ENCODE peak calls at places on chromosome 16, in ten cellular contexts. V is uterus, B is adrenal gland, F is gastrocnemius medialis, L is ovary, J is A549, H is heart left ventricle, Q is HCT116, E is endothelial cell of umbilical vein, A is esophagus squamous epithelium. S is an unnamed sample. For H3K4me1, the result is how much of the 10 kb centered on the place peaks cover.

GRCh38 chr16:1839554-1839953 is 12.5 kb downstream of the FAHD1 start:
- DNase-seq in F (no peak), E (no peak), V (no peak), A (no peak), L (no peak), B (no peak), J (no peak), Q (no peak), H (no peak), S (no peak)

GRCh38 chr16:51243836-51244483 is 92.9 kb upstream of the SALL1 start:
- DNase-seq in F (no peak), V (peak), A (no peak), B (no peak), J (peak), H (no peak), L (peak), Q (no peak), E (no peak), S (no peak)

GRCh38 chr16:15539197-15539596 is 103.8 kb downstream of the MARF1 start:
- DNase-seq in L (no peak), V (no peak), J (no peak), A (no peak), H (no peak), F (no peak), E (no peak), B (no peak), Q (peak), S (no peak)

GRCh38 chr16:11597268-11597690 is 10.6 kb upstream of the LITAF start:
- DNase-seq in F (no peak), J (peak), V (no peak), B (peak), E (no peak), H (no peak), A (no peak), L (no peak), Q (no peak), S (no peak)

GRCh38 chr16:56190903-56191806 is at the start of gene GNAO1:
- DNase-seq in F (peak), H (peak), V (peak), L (peak), E (peak), J (peak), B (peak), A (no peak), Q (no peak), S (peak)

GRCh38 chr16:46845952-46846351 is 15.0 kb upstream of the C16orf87 start:
- DNase-seq in V (no peak), E (no peak), A (no peak), F (no peak), Q (no peak), J (no peak), L (no peak), B (no peak), H (no peak), S (no peak)

GRCh38 chr16:12079411-12079965 is 103.0 kb downstream of the SNX29 start:
- DNase-seq in J (no peak), V (no peak), H (no peak), E (no peak), L (no peak), F (no peak), Q (no peak), B (no peak), A (no peak), S (no peak)

GRCh38 chr16:82945420-82946096 is 318.8 kb downstream of the CDH13 start:
- DNase-seq in A (no peak), L (no peak), V (no peak), E (peak), J (no peak), Q (no peak), H (no peak), F (no peak), B (no peak), S (no peak)

GRCh38 chr16:88732961-88733294 is 26.6 kb downstream of the CTU2 start:
- DNase-seq in F (no peak), V (no peak), B (no peak), Q (no peak), A (no peak), H (no peak), L (no peak), J (no peak), E (no peak), S (no peak)

DNA sequence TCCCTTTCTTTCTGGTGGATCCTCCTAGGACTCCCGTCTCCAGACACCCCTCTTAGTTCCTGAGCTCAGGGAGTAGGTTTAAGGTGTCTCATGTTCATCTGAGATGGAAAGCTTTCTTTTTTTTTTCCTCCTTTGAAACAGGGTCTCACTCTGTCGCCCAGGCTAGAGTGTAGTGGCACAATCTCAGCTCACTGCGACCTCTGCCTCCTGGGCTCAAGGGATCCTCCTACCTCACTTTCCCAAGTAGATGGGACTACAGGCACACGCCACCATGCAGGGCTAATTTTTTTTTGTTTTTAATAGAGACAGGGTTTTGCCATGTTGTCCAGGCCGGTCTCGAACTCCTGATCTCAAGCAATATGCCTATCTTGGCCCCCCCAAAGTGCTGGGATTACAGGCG is 3.6 kb upstream of the GSE1 start:
- DNase-seq in B (no peak), E (no peak), J (no peak), F (no peak), L (no peak), H (no peak), V (no peak), A (no peak), Q (no peak), S (no peak)
- H3K4me3 ChIP-seq in B (no peak), E (no peak), J (no peak), F (no peak), L (no peak), H (no peak), V (no peak), A (no peak), Q (no peak), S (no peak)

GRCh38 chr16:81617021-81617346 is 162.1 kb upstream of the PLCG2 start:
- DNase-seq in H (no peak), E (no peak), B (no peak), V (no peak), A (no peak), J (no peak), L (no peak), F (no peak), Q (no peak), S (no peak)
- TF ChIP-seq POLR2A in H (no peak), E (no peak), B (no peak), V (no peak), A (no peak), J (no peak), L (no peak), F (no peak), Q (no peak), S (no peak)

DNA sequence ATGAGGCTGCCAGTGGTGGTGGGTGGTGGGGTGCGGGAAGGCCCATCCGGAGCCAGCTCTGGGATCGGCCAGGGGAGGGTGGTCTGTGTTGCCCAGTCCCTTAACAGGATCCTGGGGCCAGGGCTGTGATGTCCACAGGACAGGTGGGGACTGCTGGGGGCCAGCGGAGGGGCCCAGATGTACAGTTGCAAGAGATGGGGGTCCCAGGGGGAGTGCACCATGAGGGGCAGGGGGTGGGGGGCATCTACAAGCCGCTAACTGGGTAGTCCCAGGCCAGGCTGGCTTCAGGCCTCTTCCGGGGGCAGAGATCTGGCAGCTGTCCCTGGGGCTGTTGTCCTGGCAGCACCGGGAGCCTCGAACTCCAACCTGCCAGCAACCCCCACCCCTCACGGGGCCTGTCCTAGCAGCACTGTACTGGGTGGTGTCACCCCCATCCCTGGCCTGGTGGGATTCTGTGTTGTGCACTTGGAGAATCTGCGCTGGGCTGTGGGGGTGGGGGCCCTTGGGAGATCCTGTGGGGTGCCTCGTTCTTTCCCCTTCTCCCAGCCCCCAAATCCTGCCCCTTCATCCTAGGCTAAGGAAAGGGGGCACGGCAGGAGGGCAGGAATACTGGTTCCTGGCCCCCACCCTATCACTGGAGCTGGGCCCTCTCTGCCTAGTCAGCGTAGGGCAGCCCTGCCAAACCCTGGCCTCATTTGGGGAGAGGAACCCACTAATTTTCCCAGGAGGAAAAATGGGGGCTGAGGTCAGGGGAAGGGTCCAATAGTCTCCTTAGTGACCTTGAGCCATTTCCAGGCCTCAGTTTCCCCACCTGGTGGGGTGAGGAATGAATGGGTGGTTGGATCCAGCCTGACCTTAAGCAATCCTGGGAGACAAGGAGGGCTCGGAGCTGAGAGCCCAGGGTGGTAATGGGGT is 1.4 kb downstream of the MTSS2 start:
- DNase-seq in A (no peak), E (no peak), B (no peak), V (no peak), H (peak), Q (no peak), F (no peak), L (no peak), J (no peak), S (no peak)
- H3K4me1 ChIP-seq in A (half or more), E (under half), B (half or more), V (under half), H (under half), Q (under half), F (half or more), L (half or more), J (half or more), S (under half)

DNA sequence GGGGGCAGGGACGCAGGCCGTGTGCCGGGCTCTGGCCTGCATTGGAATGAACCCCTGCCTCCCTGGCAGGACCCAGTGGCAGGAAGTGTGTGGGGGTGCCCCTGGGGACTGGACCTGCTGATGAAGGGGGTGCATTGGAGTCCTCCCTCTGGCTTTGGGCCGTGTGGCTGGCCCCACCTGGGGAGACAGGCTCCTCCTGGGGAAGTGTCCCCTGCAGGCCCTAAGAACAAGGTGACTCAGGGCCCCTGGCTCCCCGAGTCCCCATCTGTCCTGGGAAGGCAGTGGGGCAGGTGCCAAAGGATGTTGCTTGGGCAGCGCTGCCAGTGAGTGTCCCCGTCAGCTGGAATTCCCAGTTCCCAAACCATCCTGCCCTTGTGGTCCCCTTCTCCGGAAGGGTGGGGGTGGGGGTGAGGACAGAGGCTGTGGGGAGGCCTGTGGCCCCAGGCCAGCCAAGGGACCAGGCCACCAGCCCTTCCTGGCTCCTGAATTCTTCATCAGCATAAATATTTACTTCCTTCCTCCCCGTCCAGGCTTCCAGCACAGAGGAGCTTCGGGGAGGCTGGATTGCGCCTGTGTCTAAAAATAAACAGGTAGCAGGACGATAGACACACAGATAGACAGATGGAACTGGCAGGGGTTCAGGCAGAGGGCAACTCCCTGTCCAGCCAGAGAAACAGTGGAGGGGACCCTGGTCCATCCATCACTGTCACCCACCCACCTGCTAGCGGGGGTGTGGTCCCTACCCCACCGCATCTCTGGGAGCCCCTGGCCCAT is 12.9 kb downstream of the GLIS2 start:
- DNase-seq in H (peak), B (peak), J (no peak), E (no peak), A (no peak), F (no peak), V (peak), L (no peak), Q (no peak), S (no peak)
- H3K4me3 ChIP-seq in H (peak), B (no peak), J (no peak), E (no peak), A (no peak), F (peak), V (peak), L (peak), Q (no peak), S (peak)

GRCh38 chr16:68369697-68370096 is 58.9 kb downstream of the PRMT7 start:
- DNase-seq in F (no peak), H (no peak), B (no peak), A (no peak), J (no peak), Q (no peak), L (no peak), E (no peak), V (no peak), S (no peak)
- TF ChIP-seq POLR2A in F (no peak), H (no peak), B (no peak), A (no peak), J (no peak), Q (no peak), L (no peak), E (no peak), V (no peak), S (no peak)

DNA sequence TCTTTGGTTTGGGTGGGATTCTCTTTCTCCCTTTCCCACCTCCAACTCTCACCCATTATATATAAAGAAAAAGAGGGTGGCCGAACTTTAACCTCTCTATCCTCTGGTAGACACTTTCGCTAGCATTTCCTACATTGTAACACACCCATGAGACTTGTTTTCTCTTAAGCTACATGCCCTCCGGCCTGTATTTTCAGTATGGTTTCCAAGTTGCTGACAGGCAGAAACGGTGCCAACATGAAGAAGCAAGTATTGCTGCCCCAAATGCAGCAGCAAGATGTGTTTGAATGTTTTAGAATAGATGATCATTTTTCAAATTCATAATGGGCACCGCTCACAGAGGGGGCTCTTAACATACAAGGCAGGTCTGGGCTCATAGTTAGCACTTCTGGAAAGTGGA is 18.7 kb upstream of the CYB5B start:
- DNase-seq in Q (no peak), V (no peak), H (no peak), B (no peak), A (no peak), J (no peak), E (peak), L (no peak), F (no peak), S (no peak)
- H3K4me1 ChIP-seq in Q (half or more), V (under half), H (under half), B (half or more), A (half or more), J (half or more), E (under half), L (under half), F (under half), S (under half)

DNA sequence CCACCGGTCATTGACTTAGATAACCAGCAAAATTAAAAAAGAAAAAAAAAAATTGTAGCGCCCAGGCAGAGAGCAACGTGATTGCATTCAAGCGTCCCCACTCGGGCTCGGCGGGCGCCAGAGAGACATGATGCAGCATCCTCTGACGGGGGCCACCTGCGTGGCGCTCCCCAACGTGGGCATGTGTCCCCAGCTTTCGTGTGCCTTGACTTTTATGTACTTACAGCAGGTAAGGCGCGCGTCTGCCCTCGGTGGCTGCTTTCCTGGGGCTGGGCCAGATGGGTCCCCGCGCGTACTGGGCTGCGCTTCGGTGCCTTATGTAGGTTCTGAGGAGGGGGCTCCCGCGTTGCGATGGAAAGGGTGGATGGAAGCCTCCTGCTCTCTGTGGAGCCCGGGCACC is 28.4 kb upstream of the RBFOX1 start:
- DNase-seq in H (peak), Q (no peak), E (no peak), J (no peak), V (no peak), F (no peak), L (no peak), A (no peak), B (no peak), S (no peak)
- H3K4me3 ChIP-seq in H (peak), Q (no peak), E (no peak), J (no peak), V (no peak), F (peak), L (no peak), A (no peak), B (no peak), S (no peak)

GRCh38 chr16:48614759-48615158 is 4.8 kb upstream of the N4BP1 start:
- DNase-seq in E (no peak), A (no peak), L (no peak), J (no peak), H (no peak), F (no peak), V (no peak), Q (no peak), B (no peak), S (no peak)

GRCh38 chr16:48616571-48616970 is 6.6 kb upstream of the N4BP1 start:
- DNase-seq in V (no peak), E (no peak), H (no peak), F (no peak), L (no peak), B (no peak), Q (no peak), A (no peak), J (no peak), S (no peak)

GRCh38 chr16:48612621-48613020 is 2.6 kb upstream of the N4BP1 start:
- DNase-seq in E (no peak), H (no peak), A (no peak), V (no peak), L (no peak), J (no peak), Q (no peak), B (no peak), F (no peak), S (no peak)

GRCh38 chr16:48611329-48612137 is 1.6 kb upstream of the N4BP1 start:
- DNase-seq in Q (no peak), L (no peak), J (peak), V (no peak), H (no peak), A (no peak), F (no peak), E (no peak), B (no peak), S (peak)

GRCh38 chr16:48613061-48613957 is 3.3 kb upstream of the N4BP1 start:
- DNase-seq in B (no peak), J (peak), V (no peak), E (no peak), H (no peak), L (no peak), Q (no peak), F (no peak), A (no peak), S (peak)
- TF ChIP-seq POLR2A in B (no peak), J (no peak), V (no peak), E (no peak), H (no peak), L (no peak), Q (no peak), F (no peak), A (no peak), S (peak)

GRCh38 chr16:71547168-71547567 is 20.9 kb downstream of the CHST4 start:
- DNase-seq in F (no peak), Q (no peak), B (no peak), L (no peak), A (no peak), E (no peak), H (no peak), J (no peak), V (no peak), S (no peak)

GRCh38 chr16:71536752-71537499 is 10.7 kb downstream of the CHST4 start:
- DNase-seq in A (no peak), L (no peak), V (no peak), H (no peak), J (no peak), B (no peak), F (no peak), Q (no peak), E (no peak), S (no peak)

GRCh38 chr16:71537643-71538042 is 11.4 kb downstream of the CHST4 start:
- DNase-seq in F (no peak), Q (peak), V (no peak), E (peak), B (peak), A (no peak), L (no peak), H (no peak), J (peak), S (peak)

DNA sequence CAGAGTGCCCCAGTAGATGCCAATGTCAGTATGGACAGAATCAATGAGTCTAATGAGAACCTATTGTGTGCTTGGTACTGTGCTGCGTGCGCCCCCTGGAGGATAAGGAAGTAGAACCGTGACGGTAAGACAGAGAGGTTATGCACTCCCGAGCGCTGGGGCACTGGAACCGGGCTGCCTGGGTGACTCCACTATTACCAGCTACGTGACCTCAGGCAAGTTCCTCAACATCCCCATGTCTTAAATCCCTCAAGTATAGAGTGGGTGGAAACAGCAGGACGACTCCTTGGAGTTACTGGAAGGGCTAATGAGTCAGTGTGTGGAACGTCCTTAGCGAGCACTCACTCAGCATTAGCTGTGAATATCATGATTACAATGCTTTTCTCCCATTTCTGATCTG is 16.2 kb downstream of the CHST4 start:
- DNase-seq in L (no peak), J (peak), E (peak), A (no peak), F (no peak), H (peak), V (no peak), B (peak), Q (peak), S (peak)
- H3K4me1 ChIP-seq in L (under half), J (under half), E (under half), A (under half), F (under half), H (under half), V (under half), B (under half), Q (under half), S (under half)

S was measured in Peyer's patch.